ENCODE peak calls at places on chromosome 9, in seven cellular contexts. Y, T, G, V, Z, F and K are unnamed samples.

GRCh38 chr9:108672475-108673065 is 183.2 kb downstream of the ACTL7B start:
- DNase-seq in Y (no peak), T (no peak), G (no peak), V (peak; percentile 83), Z (no peak), F (no peak), K (no peak)

GRCh38 chr9:107504585-107505455 is 15.3 kb upstream of the KLF4 start:
- DNase-seq in Y (no peak), T (no peak), G (no peak), V (peak; percentile 80), Z (peak; percentile 43), F (no peak), K (no peak)

GRCh38 chr9:38016375-38017120 is 52.5 kb downstream of the SHB start:
- DNase-seq in Y (no peak), T (no peak), G (no peak), V (peak; percentile 35), Z (no peak), F (no peak), K (no peak)

GRCh38 chr9:33498387-33498786 is 24.7 kb upstream of the NOL6 start:
- DNase-seq in Y (no peak), T (no peak), G (no peak), V (no peak), Z (no peak), F (no peak), K (no peak)

GRCh38 chr9:107224252-107224651 is 58.8 kb upstream of the RAD23B start:
- DNase-seq in Y (no peak), T (no peak), G (no peak), V (no peak), Z (no peak), F (no peak), K (no peak)

GRCh38 chr9:129291041-129291501 is 113.0 kb upstream of the IER5L start:
- DNase-seq in Y (no peak), T (peak; percentile 24), G (no peak), V (no peak), Z (no peak), F (no peak), K (no peak)

GRCh38 chr9:76730795-76731194 is 33.4 kb upstream of the PCA3 start:
- DNase-seq in Y (no peak), T (no peak), G (no peak), V (no peak), Z (no peak), F (no peak), K (no peak)

GRCh38 chr9:99023229-99023628 is 79.5 kb downstream of the COL15A1 start:
- DNase-seq in Y (no peak), T (no peak), G (no peak), V (no peak), Z (no peak), F (no peak), K (no peak)

GRCh38 chr9:24436761-24437160 is 108.9 kb downstream of the IZUMO3 start:
- DNase-seq in Y (no peak), T (no peak), G (no peak), V (no peak), Z (no peak), F (no peak), K (no peak)

GRCh38 chr9:3971391-3972082 is 328.3 kb downstream of the GLIS3 start:
- DNase-seq in Y (no peak), T (no peak), G (no peak), V (peak; percentile 36), Z (no peak), F (no peak), K (no peak)

GRCh38 chr9:92609142-92609500 is 60.8 kb downstream of the IPPK start:
- DNase-seq in Y (no peak), T (no peak), G (no peak), V (no peak), Z (no peak), F (no peak), K (no peak)

GRCh38 chr9:100515578-100516494 is 42.9 kb downstream of the TMEFF1 start:
- DNase-seq in Y (no peak), T (no peak), G (no peak), V (peak; percentile 16), Z (no peak), F (no peak), K (no peak)

GRCh38 chr9:119963798-119964372 is 594.6 kb upstream of the BRINP1 start:
- DNase-seq in Y (no peak), T (no peak), G (no peak), V (peak; percentile 74), Z (peak; percentile 35), F (peak; percentile 40), K (no peak)

GRCh38 chr9:88968799-88969198 is 22.5 kb upstream of the S1PR3 start:
- DNase-seq in Y (no peak), T (no peak), G (no peak), V (no peak), Z (no peak), F (no peak), K (no peak)

GRCh38 chr9:86488794-86489193 is 134.6 kb upstream of the TUT7 start:
- DNase-seq in Y (no peak), T (no peak), G (no peak), V (no peak), Z (no peak), F (no peak), K (no peak)

GRCh38 chr9:128651798-128652197 is 4.8 kb downstream of the DYNC2I2 start:
- DNase-seq in Y (no peak), T (no peak), G (no peak), V (no peak), Z (no peak), F (no peak), K (no peak)

GRCh38 chr9:115086461-115086860 is 31.5 kb downstream of the TNC start:
- DNase-seq in Y (no peak), T (no peak), G (no peak), V (no peak), Z (no peak), F (no peak), K (no peak)

GRCh38 chr9:115086886-115087285 is 31.1 kb downstream of the TNC start:
- DNase-seq in Y (no peak), T (no peak), G (no peak), V (no peak), Z (no peak), F (no peak), K (no peak)

GRCh38 chr9:115084157-115084556 is 33.8 kb downstream of the TNC start:
- DNase-seq in Y (no peak), T (no peak), G (no peak), V (no peak), Z (no peak), F (no peak), K (no peak)

GRCh38 chr9:115085773-115086377 is 32.1 kb downstream of the TNC start:
- DNase-seq in Y (no peak), T (no peak), G (no peak), V (no peak), Z (no peak), F (no peak), K (no peak)

DNA sequence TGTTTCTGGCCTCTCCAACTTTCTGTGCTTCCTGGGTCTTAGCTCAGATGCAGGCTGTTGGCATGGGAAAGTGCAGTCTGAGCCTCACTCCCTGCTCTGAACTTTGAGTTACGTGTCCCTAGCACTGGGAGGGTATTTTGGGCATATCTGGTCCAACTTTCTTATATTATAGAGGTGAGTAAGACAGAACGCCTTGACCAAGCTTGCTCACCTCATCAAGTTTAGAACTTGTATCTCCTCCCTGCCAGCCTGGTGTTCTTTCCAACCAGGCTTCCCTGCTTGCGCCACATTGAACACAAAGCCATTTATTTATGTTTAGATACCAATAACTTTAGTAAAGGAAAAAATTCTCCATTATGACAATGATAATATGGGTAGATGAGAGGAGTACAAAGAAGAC is 33.2 kb downstream of the TNC start:
- DNase-seq in Y (no peak), T (no peak), G (no peak), V (peak; percentile 80), Z (no peak), F (no peak), K (no peak)
- TF ChIP-seq CTCF in Y (no peak), T (no peak), G (no peak), V (no peak), Z (no peak), F (no peak), K (no peak)

DNA sequence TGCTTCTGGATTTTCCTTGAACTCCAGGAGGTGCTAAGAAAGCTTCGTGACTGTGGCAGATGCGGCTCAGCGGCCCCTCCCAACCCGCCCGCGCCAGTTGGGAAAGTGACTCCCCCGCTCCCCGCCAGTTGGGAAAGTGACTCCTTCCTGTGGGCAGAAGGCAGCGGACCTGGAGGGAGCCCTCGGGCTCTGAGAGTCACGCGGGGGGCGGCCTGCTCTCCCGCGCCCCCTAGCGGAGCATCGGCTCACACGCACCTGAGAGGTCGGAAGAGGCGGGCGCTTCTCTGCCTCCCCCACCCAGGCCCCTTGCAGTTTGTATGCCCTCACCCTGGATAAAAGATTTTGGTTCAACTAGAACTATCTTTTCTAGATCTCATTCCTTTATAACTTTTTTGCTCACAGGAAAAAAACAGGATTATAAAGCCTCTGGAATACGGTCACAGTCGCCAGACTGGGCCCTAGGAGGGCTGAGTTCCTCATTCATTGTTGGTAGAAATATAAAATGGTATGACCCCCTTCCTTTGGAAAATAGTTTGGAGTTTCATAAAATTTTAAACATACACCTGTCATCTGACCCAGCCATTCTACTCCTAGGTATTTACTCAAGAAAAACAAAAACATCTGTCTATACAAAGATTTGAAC is 82.2 kb downstream of the HSD17B3 start:
- DNase-seq in Y (peak; percentile 77), T (peak; percentile 50), G (no peak), V (peak; percentile 15), Z (no peak), F (peak; percentile 30), K (peak; percentile 62)
- TF ChIP-seq CTCF in Y (peak; percentile 60), T (peak; percentile 59), G (peak; percentile 12), V (peak; percentile 70), Z (peak; percentile 29), F (peak; percentile 73), K (peak; percentile 63)

GRCh38 chr9:96491880-96492525 is 42.0 kb downstream of the HABP4 start:
- DNase-seq in Y (no peak), T (no peak), G (no peak), V (no peak), Z (no peak), F (no peak), K (no peak)

GRCh38 chr9:96495341-96495740 is 45.4 kb downstream of the HABP4 start:
- DNase-seq in Y (no peak), T (no peak), G (no peak), V (peak; percentile 55), Z (peak; percentile 57), F (no peak), K (no peak)

GRCh38 chr9:96494215-96494800 is 44.3 kb downstream of the HABP4 start:
- DNase-seq in Y (no peak), T (no peak), G (no peak), V (no peak), Z (no peak), F (no peak), K (no peak)

GRCh38 chr9:96492993-96493531 is 43.1 kb downstream of the HABP4 start:
- DNase-seq in Y (no peak), T (no peak), G (no peak), V (no peak), Z (no peak), F (no peak), K (no peak)

GRCh38 chr9:96493757-96494156 is 43.8 kb downstream of the HABP4 start:
- DNase-seq in Y (no peak), T (no peak), G (no peak), V (no peak), Z (no peak), F (no peak), K (no peak)
- TF ChIP-seq CTCF in Y (no peak), T (no peak), G (no peak), V (no peak), Z (no peak), F (no peak), K (no peak)

DNA sequence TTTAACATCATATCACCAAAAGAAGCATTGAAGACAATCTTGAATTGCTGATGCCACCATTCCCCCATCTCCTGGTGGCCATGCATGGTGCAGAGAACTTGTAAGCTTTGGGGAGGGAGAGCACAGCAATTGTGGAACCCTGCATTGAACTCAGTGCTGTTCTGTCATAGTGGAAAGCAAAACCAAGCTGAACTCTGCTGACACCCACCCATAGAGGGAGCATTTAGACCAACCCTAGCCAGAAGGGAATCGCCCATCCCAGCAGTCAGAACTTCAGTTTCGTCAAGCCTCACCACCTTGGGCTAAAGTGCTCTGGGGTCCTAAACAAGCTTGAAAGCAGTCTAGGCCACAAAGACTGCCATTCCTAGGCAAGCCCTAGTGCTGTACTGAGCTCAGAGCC is 37.4 kb upstream of the RUSC2 start:
- DNase-seq in Y (no peak), T (no peak), G (no peak), V (no peak), Z (no peak), F (no peak), K (no peak)
- TF ChIP-seq CTCF in Y (no peak), T (no peak), G (no peak), V (no peak), Z (no peak), F (no peak), K (no peak)